ENCODE peak calls at places on chromosomes 16 and 17, in ten cellular contexts. One of them, this sample, is unnamed.

GRCh38 chr17:42783062-42783777 is 2.8 kb downstream of the WNK4 start:
- DNase-seq in pancreas: no peak
- DNase-seq in neuronal stem cell: no peak
- DNase-seq in OCI-LY7: no peak
- DNase-seq in fibroblast of mammary gland: peak; percentile 75
- DNase-seq in heart right ventricle: no peak
- DNase-seq in PC-3: peak; percentile 91
- DNase-seq in effector memory CD4-positive, alpha-beta T cell: no peak
- DNase-seq in skeletal muscle cell: peak; percentile 43
- DNase-seq in IMR-90: peak; percentile 83
- DNase-seq in this sample: no peak

GRCh38 chr16:72945081-72945480 is 102.8 kb downstream of the ZFHX3 start:
- DNase-seq in pancreas: no peak
- DNase-seq in neuronal stem cell: no peak
- DNase-seq in OCI-LY7: no peak
- DNase-seq in fibroblast of mammary gland: no peak
- DNase-seq in heart right ventricle: no peak
- DNase-seq in PC-3: no peak
- DNase-seq in effector memory CD4-positive, alpha-beta T cell: no peak
- DNase-seq in skeletal muscle cell: no peak
- DNase-seq in IMR-90: no peak
- DNase-seq in this sample: no peak

GRCh38 chr17:37570527-37571093 is 38.6 kb downstream of the SYNRG start:
- DNase-seq in pancreas: no peak
- DNase-seq in neuronal stem cell: peak; percentile 17
- DNase-seq in OCI-LY7: peak; percentile 57
- DNase-seq in fibroblast of mammary gland: peak; percentile 65
- DNase-seq in heart right ventricle: peak; percentile 29
- DNase-seq in PC-3: peak; percentile 90
- DNase-seq in effector memory CD4-positive, alpha-beta T cell: no peak
- DNase-seq in skeletal muscle cell: peak; percentile 10
- DNase-seq in IMR-90: peak; percentile 69
- DNase-seq in this sample: no peak

GRCh38 chr17:32777436-32777835 is 99.5 kb downstream of the MYO1D start:
- DNase-seq in pancreas: no peak
- DNase-seq in neuronal stem cell: no peak
- DNase-seq in OCI-LY7: no peak
- DNase-seq in fibroblast of mammary gland: peak; percentile 43
- DNase-seq in heart right ventricle: no peak
- DNase-seq in PC-3: peak; percentile 47
- DNase-seq in effector memory CD4-positive, alpha-beta T cell: no peak
- DNase-seq in skeletal muscle cell: no peak
- DNase-seq in IMR-90: peak; percentile 6
- DNase-seq in this sample: no peak

GRCh38 chr17:48002208-48002919 is 31.5 kb downstream of the CDK5RAP3 start:
- DNase-seq in pancreas: no peak
- DNase-seq in neuronal stem cell: no peak
- DNase-seq in OCI-LY7: peak; percentile 60
- DNase-seq in fibroblast of mammary gland: peak; percentile 74
- DNase-seq in heart right ventricle: no peak
- DNase-seq in PC-3: peak; percentile 94
- DNase-seq in effector memory CD4-positive, alpha-beta T cell: no peak
- DNase-seq in skeletal muscle cell: peak; percentile 47
- DNase-seq in IMR-90: peak; percentile 87
- DNase-seq in this sample: no peak

GRCh38 chr16:75580-76501 is 2.2 kb upstream of the MPG start:
- DNase-seq in pancreas: peak; percentile 69
- DNase-seq in neuronal stem cell: no peak
- DNase-seq in OCI-LY7: peak; percentile 33
- DNase-seq in fibroblast of mammary gland: peak; percentile 91
- DNase-seq in heart right ventricle: peak; percentile 84
- DNase-seq in PC-3: no peak
- DNase-seq in effector memory CD4-positive, alpha-beta T cell: no peak
- DNase-seq in skeletal muscle cell: peak; percentile 71
- DNase-seq in IMR-90: peak; percentile 86
- DNase-seq in this sample: peak; percentile 93

GRCh38 chr16:52580488-52580887 is 33.5 kb upstream of the TOX3 start:
- DNase-seq in pancreas: no peak
- DNase-seq in neuronal stem cell: no peak
- DNase-seq in OCI-LY7: no peak
- DNase-seq in fibroblast of mammary gland: no peak
- DNase-seq in heart right ventricle: no peak
- DNase-seq in PC-3: no peak
- DNase-seq in effector memory CD4-positive, alpha-beta T cell: no peak
- DNase-seq in skeletal muscle cell: no peak
- DNase-seq in IMR-90: no peak
- DNase-seq in this sample: no peak

GRCh38 chr17:59372138-59372751 is 40.8 kb downstream of the YPEL2 start:
- DNase-seq in pancreas: no peak
- DNase-seq in neuronal stem cell: no peak
- DNase-seq in OCI-LY7: peak; percentile 71
- DNase-seq in fibroblast of mammary gland: peak; percentile 78
- DNase-seq in heart right ventricle: no peak
- DNase-seq in PC-3: no peak
- DNase-seq in effector memory CD4-positive, alpha-beta T cell: no peak
- DNase-seq in skeletal muscle cell: no peak
- DNase-seq in IMR-90: peak; percentile 54
- DNase-seq in this sample: peak; percentile 51

DNA sequence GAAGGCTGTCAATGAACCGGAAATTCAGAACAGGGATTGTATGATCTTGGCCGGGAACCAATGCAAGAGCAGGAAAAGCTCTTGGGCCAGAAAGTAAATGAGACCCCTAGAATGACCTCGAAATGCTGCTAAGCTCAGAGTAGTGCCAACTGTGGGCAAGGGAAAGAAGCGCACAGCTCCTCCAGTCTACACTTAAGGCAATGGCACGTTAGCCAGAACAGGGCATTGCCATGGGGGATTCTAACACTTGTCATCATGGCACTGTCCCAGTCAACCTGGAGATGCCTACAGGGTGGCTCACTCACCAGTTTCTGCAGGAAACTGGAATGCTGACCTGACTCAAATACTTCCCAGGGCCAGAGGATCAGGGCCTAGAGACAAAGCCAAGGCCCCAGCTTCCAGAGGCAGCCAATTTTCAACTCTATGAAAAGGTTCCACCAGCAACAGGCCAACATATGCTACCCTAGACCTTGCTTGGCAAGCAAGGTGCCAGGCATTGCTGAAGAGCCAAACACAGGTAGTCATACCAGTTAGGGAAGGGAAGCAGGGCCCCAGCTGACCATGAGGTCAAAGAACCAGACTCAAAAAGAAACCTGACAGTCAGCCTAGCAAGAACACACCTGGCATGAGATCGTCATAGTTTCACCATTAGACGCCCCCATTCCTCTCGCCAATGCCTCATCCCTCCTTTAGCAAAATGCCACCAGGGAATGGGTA is 34.9 kb downstream of the ARHGAP17 start:
- DNase-seq in pancreas: no peak
- DNase-seq in neuronal stem cell: no peak
- DNase-seq in OCI-LY7: peak; percentile 43
- DNase-seq in fibroblast of mammary gland: no peak
- DNase-seq in heart right ventricle: no peak
- DNase-seq in PC-3: peak; percentile 48
- DNase-seq in effector memory CD4-positive, alpha-beta T cell: no peak
- DNase-seq in skeletal muscle cell: no peak
- DNase-seq in IMR-90: no peak
- DNase-seq in this sample: no peak
- H3K4me3 ChIP-seq in pancreas: no peak overlapping the region
- H3K4me3 ChIP-seq in neuronal stem cell: no peak overlapping the region
- H3K4me3 ChIP-seq in OCI-LY7: no peak overlapping the region
- H3K4me3 ChIP-seq in fibroblast of mammary gland: no peak overlapping the region
- H3K4me3 ChIP-seq in heart right ventricle: no peak overlapping the region
- H3K4me3 ChIP-seq in PC-3: no peak overlapping the region
- H3K4me3 ChIP-seq in effector memory CD4-positive, alpha-beta T cell: no peak overlapping the region
- H3K4me3 ChIP-seq in skeletal muscle cell: no peak overlapping the region
- H3K4me3 ChIP-seq in IMR-90: no peak overlapping the region
- H3K4me3 ChIP-seq in this sample: no peak overlapping the region

DNA sequence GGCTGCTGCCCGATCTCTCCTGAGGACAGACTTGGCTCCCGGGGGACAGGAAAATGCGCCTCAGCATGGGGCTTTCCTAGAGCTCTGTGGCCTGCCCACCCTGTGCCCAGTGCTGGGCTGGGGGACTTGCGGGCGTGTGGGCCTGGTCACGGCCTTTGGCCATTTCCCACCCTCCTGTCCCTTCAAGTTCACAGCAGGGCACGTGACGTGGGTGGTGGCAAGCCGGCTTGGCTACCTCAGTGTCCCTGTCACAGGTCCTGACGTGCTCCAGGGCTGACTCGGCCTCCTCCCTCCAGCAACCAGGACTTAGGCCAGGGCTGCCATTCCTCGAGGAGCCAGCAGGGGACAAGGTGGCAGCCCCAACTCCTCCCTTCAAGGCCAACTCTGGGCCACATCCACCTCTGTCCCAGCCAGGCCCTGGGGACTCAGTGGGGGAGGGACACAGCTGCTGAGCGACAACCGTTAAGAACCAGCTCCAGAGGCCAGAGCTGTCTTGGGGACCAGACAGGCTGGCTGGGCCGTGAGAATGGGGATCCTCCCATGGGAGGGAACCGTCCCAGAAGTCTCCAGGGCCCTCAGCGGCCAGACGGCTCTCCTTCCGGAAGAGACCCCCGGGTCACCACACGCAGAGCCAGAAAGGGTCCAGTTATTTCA is 981 bp upstream of the UNC13D start:
- DNase-seq in pancreas: peak; percentile 98
- DNase-seq in neuronal stem cell: peak; percentile 59
- DNase-seq in OCI-LY7: peak; percentile 82
- DNase-seq in fibroblast of mammary gland: peak; percentile 61
- DNase-seq in heart right ventricle: peak; percentile 86
- DNase-seq in PC-3: peak; percentile 96
- DNase-seq in effector memory CD4-positive, alpha-beta T cell: no peak
- DNase-seq in skeletal muscle cell: no peak
- DNase-seq in IMR-90: peak; percentile 73
- DNase-seq in this sample: peak; percentile 92
- H3K4me3 ChIP-seq in pancreas: peak overlapping the region; percentile 33
- H3K4me3 ChIP-seq in neuronal stem cell: peak overlapping the region; percentile 12
- H3K4me3 ChIP-seq in OCI-LY7: no peak overlapping the region
- H3K4me3 ChIP-seq in fibroblast of mammary gland: no peak overlapping the region
- H3K4me3 ChIP-seq in heart right ventricle: no peak overlapping the region
- H3K4me3 ChIP-seq in PC-3: peak overlapping the region; percentile 49
- H3K4me3 ChIP-seq in effector memory CD4-positive, alpha-beta T cell: no peak overlapping the region
- H3K4me3 ChIP-seq in skeletal muscle cell: no peak overlapping the region
- H3K4me3 ChIP-seq in IMR-90: no peak overlapping the region
- H3K4me3 ChIP-seq in this sample: no peak overlapping the region

DNA sequence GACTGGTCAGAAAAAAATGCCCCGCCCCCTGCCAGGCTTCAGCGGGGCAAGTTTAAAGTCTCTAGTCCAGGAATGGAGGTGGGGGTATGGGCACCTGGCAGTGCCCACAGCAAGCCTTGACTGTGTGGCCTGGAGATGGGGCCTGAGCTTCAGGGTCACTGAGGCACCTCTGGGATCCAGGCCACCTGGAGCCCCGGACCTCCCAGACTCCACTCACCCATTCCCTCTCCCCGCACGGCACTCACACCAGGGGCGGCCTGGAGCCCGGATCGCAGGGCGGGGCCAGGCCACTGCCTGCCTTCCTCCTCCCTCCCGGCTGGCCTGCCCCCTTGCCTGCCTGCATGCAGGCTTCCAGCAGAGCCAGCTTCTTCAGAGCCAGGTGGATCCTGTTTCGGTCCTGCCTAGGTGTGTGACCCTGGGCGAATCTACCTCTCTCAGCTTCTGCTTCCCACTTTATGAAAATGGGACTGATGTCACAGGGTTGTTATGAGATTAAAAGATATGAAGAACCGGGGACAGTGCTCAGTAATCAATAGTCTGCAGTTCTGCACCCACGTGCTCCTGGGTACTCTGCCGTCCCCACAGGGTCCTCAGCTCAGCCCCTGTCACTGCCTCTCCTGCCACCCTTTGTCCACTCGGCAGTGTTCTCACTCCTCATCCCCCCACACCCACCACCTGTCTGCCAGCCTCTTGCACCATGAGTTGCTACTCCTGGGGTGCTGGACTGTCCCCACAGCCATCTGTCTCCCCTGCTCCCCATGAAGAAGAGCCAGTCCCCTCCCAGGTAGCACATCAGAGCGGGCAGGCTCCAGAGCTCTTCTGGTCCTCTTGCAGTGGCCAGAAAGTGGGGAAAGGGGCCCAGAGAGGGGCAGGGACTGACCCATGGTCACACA is 1.2 kb upstream of the TCAP start:
- DNase-seq in pancreas: no peak
- DNase-seq in neuronal stem cell: no peak
- DNase-seq in OCI-LY7: no peak
- DNase-seq in fibroblast of mammary gland: no peak
- DNase-seq in heart right ventricle: peak; percentile 66
- DNase-seq in PC-3: no peak
- DNase-seq in effector memory CD4-positive, alpha-beta T cell: no peak
- DNase-seq in skeletal muscle cell: no peak
- DNase-seq in IMR-90: no peak
- DNase-seq in this sample: no peak
- H3K4me3 ChIP-seq in pancreas: no peak overlapping the region
- H3K4me3 ChIP-seq in neuronal stem cell: no peak overlapping the region
- H3K4me3 ChIP-seq in OCI-LY7: no peak overlapping the region
- H3K4me3 ChIP-seq in fibroblast of mammary gland: no peak overlapping the region
- H3K4me3 ChIP-seq in heart right ventricle: peak overlapping the region; percentile 48
- H3K4me3 ChIP-seq in PC-3: no peak overlapping the region
- H3K4me3 ChIP-seq in effector memory CD4-positive, alpha-beta T cell: no peak overlapping the region
- H3K4me3 ChIP-seq in skeletal muscle cell: no peak overlapping the region
- H3K4me3 ChIP-seq in IMR-90: no peak overlapping the region
- H3K4me3 ChIP-seq in this sample: no peak overlapping the region

GRCh38 chr17:77884967-77885641 is 73.4 kb upstream of the TNRC6C start:
- DNase-seq in pancreas: no peak
- DNase-seq in neuronal stem cell: no peak
- DNase-seq in OCI-LY7: no peak
- DNase-seq in fibroblast of mammary gland: no peak
- DNase-seq in heart right ventricle: no peak
- DNase-seq in PC-3: no peak
- DNase-seq in effector memory CD4-positive, alpha-beta T cell: no peak
- DNase-seq in skeletal muscle cell: no peak
- DNase-seq in IMR-90: no peak
- DNase-seq in this sample: peak; percentile 25

GRCh38 chr17:77885678-77886386 is 72.7 kb upstream of the TNRC6C start:
- DNase-seq in pancreas: no peak
- DNase-seq in neuronal stem cell: no peak
- DNase-seq in OCI-LY7: no peak
- DNase-seq in fibroblast of mammary gland: no peak
- DNase-seq in heart right ventricle: no peak
- DNase-seq in PC-3: no peak
- DNase-seq in effector memory CD4-positive, alpha-beta T cell: no peak
- DNase-seq in skeletal muscle cell: no peak
- DNase-seq in IMR-90: no peak
- DNase-seq in this sample: peak; percentile 5

GRCh38 chr17:77882481-77883212 is 75.9 kb upstream of the TNRC6C start:
- DNase-seq in pancreas: no peak
- DNase-seq in neuronal stem cell: no peak
- DNase-seq in OCI-LY7: peak; percentile 83
- DNase-seq in fibroblast of mammary gland: peak; percentile 88
- DNase-seq in heart right ventricle: peak; percentile 72
- DNase-seq in PC-3: no peak
- DNase-seq in effector memory CD4-positive, alpha-beta T cell: peak; percentile 88
- DNase-seq in skeletal muscle cell: peak; percentile 46
- DNase-seq in IMR-90: peak; percentile 61
- DNase-seq in this sample: peak; percentile 85

GRCh38 chr17:77883213-77883650 is 75.3 kb upstream of the TNRC6C start:
- DNase-seq in pancreas: no peak
- DNase-seq in neuronal stem cell: no peak
- DNase-seq in OCI-LY7: no peak
- DNase-seq in fibroblast of mammary gland: no peak
- DNase-seq in heart right ventricle: peak; percentile 17
- DNase-seq in PC-3: no peak
- DNase-seq in effector memory CD4-positive, alpha-beta T cell: no peak
- DNase-seq in skeletal muscle cell: no peak
- DNase-seq in IMR-90: no peak
- DNase-seq in this sample: no peak

GRCh38 chr17:77884019-77884418 is 74.5 kb upstream of the TNRC6C start:
- DNase-seq in pancreas: no peak
- DNase-seq in neuronal stem cell: peak; percentile 61
- DNase-seq in OCI-LY7: peak; percentile 46
- DNase-seq in fibroblast of mammary gland: no peak
- DNase-seq in heart right ventricle: peak; percentile 45
- DNase-seq in PC-3: no peak
- DNase-seq in effector memory CD4-positive, alpha-beta T cell: no peak
- DNase-seq in skeletal muscle cell: no peak
- DNase-seq in IMR-90: peak; percentile 5
- DNase-seq in this sample: peak; percentile 86
- H3K4me3 ChIP-seq in pancreas: no peak overlapping the region
- H3K4me3 ChIP-seq in neuronal stem cell: no peak overlapping the region
- H3K4me3 ChIP-seq in OCI-LY7: no peak overlapping the region
- H3K4me3 ChIP-seq in fibroblast of mammary gland: no peak overlapping the region
- H3K4me3 ChIP-seq in heart right ventricle: no peak overlapping the region
- H3K4me3 ChIP-seq in PC-3: no peak overlapping the region
- H3K4me3 ChIP-seq in effector memory CD4-positive, alpha-beta T cell: no peak overlapping the region
- H3K4me3 ChIP-seq in skeletal muscle cell: no peak overlapping the region
- H3K4me3 ChIP-seq in IMR-90: no peak overlapping the region
- H3K4me3 ChIP-seq in this sample: no peak overlapping the region

This sample was measured in right cardiac atrium.